ENCODE peak calls at places on chromosomes 11 and 22, in seven cellular contexts. G, N, J, L, F, U and Z are unnamed samples.

GRCh38 chr11:3222003-3222855 is 3.6 kb upstream of the MRGPRG start:
- DNase-seq in G (no peak), N (no peak), J (no peak), L (no peak), F (no peak), U (peak; percentile 10), Z (peak; percentile 59)

GRCh38 chr11:121560251-121560650 is 107.5 kb upstream of the SORL1-AS1 start:
- DNase-seq in G (no peak), N (no peak), J (no peak), L (no peak), F (no peak), U (no peak), Z (no peak)

GRCh38 chr11:118343981-118344521 is at the start of gene CD3G:
- DNase-seq in G (no peak), N (no peak), J (peak; percentile 67), L (no peak), F (no peak), U (no peak), Z (no peak)

GRCh38 chr11:78216571-78217287 is 28.0 kb downstream of the USP35 start:
- DNase-seq in G (no peak), N (peak; percentile 24), J (no peak), L (no peak), F (no peak), U (no peak), Z (peak; percentile 47)

GRCh38 chr11:86735462-86736302 is 63.3 kb upstream of the ME3 start:
- DNase-seq in G (no peak), N (peak; percentile 79), J (no peak), L (no peak), F (no peak), U (no peak), Z (no peak)

GRCh38 chr11:65867284-65868071 is 5.1 kb downstream of the EFEMP2 start:
- DNase-seq in G (no peak), N (no peak), J (no peak), L (no peak), F (no peak), U (peak; percentile 74), Z (no peak)

GRCh38 chr11:3037945-3038271 is 19.3 kb downstream of the CARS1 start:
- DNase-seq in G (no peak), N (no peak), J (no peak), L (no peak), F (no peak), U (no peak), Z (no peak)

GRCh38 chr11:77967121-77967520 is 27.3 kb downstream of the INTS4 start:
- DNase-seq in G (no peak), N (no peak), J (no peak), L (no peak), F (no peak), U (no peak), Z (no peak)

GRCh38 chr11:119029069-119029339 is 1.7 kb downstream of the SLC37A4 start:
- DNase-seq in G (no peak), N (no peak), J (no peak), L (no peak), F (no peak), U (no peak), Z (no peak)

GRCh38 chr11:45807792-45808238 is 2.9 kb downstream of the SLC35C1 start:
- DNase-seq in G (no peak), N (no peak), J (no peak), L (no peak), F (no peak), U (no peak), Z (peak; percentile 31)

GRCh38 chr22:42145175-42145574 is 14.6 kb upstream of the CYP2D6 start:
- DNase-seq in G (no peak), N (no peak), J (no peak), L (no peak), F (no peak), U (no peak), Z (no peak)

GRCh38 chr11:76719281-76719680 is 48.7 kb upstream of the LRRC32 start:
- DNase-seq in G (no peak), N (no peak), J (no peak), L (no peak), F (no peak), U (no peak), Z (no peak)

GRCh38 chr11:132780051-132780450 is 752.2 kb downstream of the OPCML start:
- DNase-seq in G (no peak), N (no peak), J (no peak), L (no peak), F (no peak), U (no peak), Z (no peak)

GRCh38 chr11:43788394-43788793 is 92.2 kb upstream of the ALKBH3 start:
- DNase-seq in G (no peak), N (no peak), J (no peak), L (no peak), F (no peak), U (no peak), Z (peak; percentile 9)

GRCh38 chr22:45910928-45911467 is 66.0 kb downstream of the WNT7B start:
- DNase-seq in G (no peak), N (no peak), J (no peak), L (no peak), F (no peak), U (no peak), Z (no peak)

GRCh38 chr22:39349506-39349966 is 255 bp upstream of the SYNGR1 start:
- DNase-seq in G (no peak), N (peak; percentile 41), J (peak; percentile 20), L (no peak), F (no peak), U (peak; percentile 56), Z (no peak)

GRCh38 chr11:71171576-71171975 is 80.8 kb downstream of the SHANK2 start:
- DNase-seq in G (no peak), N (no peak), J (no peak), L (no peak), F (no peak), U (no peak), Z (no peak)

GRCh38 chr22:49906799-49907290 is 11.4 kb downstream of the ALG12 start:
- DNase-seq in G (no peak), N (no peak), J (no peak), L (no peak), F (no peak), U (no peak), Z (no peak)

GRCh38 chr22:36528336-36528735 is 630 bp downstream of the EIF3D start:
- DNase-seq in G (no peak), N (peak; percentile 68), J (no peak), L (no peak), F (no peak), U (no peak), Z (no peak)

GRCh38 chr22:49347376-49347775 is 480.3 kb downstream of the BRD1 start:
- DNase-seq in G (no peak), N (no peak), J (no peak), L (no peak), F (no peak), U (peak; percentile 5), Z (peak; percentile 42)

GRCh38 chr11:65439331-65440181 is 17.0 kb downstream of the NEAT1 start:
- DNase-seq in G (no peak), N (peak; percentile 58), J (no peak), L (no peak), F (no peak), U (no peak), Z (no peak)

GRCh38 chr22:20503816-20504215 is 3.6 kb upstream of the MED15 start:
- DNase-seq in G (no peak), N (no peak), J (no peak), L (no peak), F (no peak), U (no peak), Z (no peak)

GRCh38 chr11:85718991-85719807 is 33.2 kb upstream of the CCDC89 start:
- DNase-seq in G (peak; percentile 52), N (peak; percentile 98), J (no peak), L (peak; percentile 17), F (no peak), U (peak; percentile 35), Z (peak; percentile 9)